ENCODE peak calls at places on chromosome 21, in four cellular contexts. W is GM12892, J is endothelial cell of umbilical vein, Q is prostate gland. Z is an unnamed sample.

GRCh38 chr21:33885158-33885514 is 30.5 kb downstream of the ATP5PO start:
- DNase-seq in W (no peak), Q (no peak), J (no peak), Z (no peak)

GRCh38 chr21:37551406-37552355 is 185.1 kb downstream of the DYRK1A start:
- DNase-seq in W (no peak), Q (no peak), J (peak), Z (no peak)

GRCh38 chr21:17264182-17264581 is 248.7 kb upstream of the CXADR start:
- DNase-seq in Q (no peak), J (no peak), W (no peak), Z (no peak)

GRCh38 chr21:31731112-31731801 is 661 bp downstream of the SCAF4 start:
- DNase-seq in Q (peak), J (no peak), W (peak), Z (peak)

GRCh38 chr21:33256019-33256418 is 10.1 kb upstream of the IL10RB start:
- DNase-seq in J (no peak), Q (no peak), W (no peak), Z (no peak)

GRCh38 chr21:45544449-45545235 is 2.4 kb upstream of the SLC19A1 start:
- DNase-seq in Q (no peak), J (no peak), W (no peak), Z (peak)

GRCh38 chr21:19523731-19524130 is 1120.1 kb upstream of the TMPRSS15 start:
- DNase-seq in J (no peak), Q (no peak), W (no peak), Z (no peak)

GRCh38 chr21:45550552-45551210 is 8.4 kb upstream of the SLC19A1 start:
- DNase-seq in Q (no peak), J (no peak), W (peak), Z (no peak)

GRCh38 chr21:46391773-46392172 is 66.9 kb upstream of the DIP2A start:
- DNase-seq in Q (no peak), W (no peak), J (no peak), Z (no peak)

GRCh38 chr21:17463441-17463840 is 49.4 kb upstream of the CXADR start:
- DNase-seq in W (no peak), Q (no peak), J (no peak), Z (no peak)

GRCh38 chr21:22710725-22711124 is 1712.5 kb downstream of the NCAM2 start:
- DNase-seq in J (peak), W (no peak), Q (no peak), Z (no peak)
- TF ChIP-seq POLR2AphosphoS5 in J (no peak), W (no peak), Q (no peak), Z (no peak)

GRCh38 chr21:42051788-42052187 is 19.3 kb upstream of the UMODL1 start:
- DNase-seq in Q (no peak), J (peak), W (no peak), Z (no peak)
- TF ChIP-seq POLR2AphosphoS5 in Q (no peak), J (peak), W (no peak), Z (no peak)

DNA sequence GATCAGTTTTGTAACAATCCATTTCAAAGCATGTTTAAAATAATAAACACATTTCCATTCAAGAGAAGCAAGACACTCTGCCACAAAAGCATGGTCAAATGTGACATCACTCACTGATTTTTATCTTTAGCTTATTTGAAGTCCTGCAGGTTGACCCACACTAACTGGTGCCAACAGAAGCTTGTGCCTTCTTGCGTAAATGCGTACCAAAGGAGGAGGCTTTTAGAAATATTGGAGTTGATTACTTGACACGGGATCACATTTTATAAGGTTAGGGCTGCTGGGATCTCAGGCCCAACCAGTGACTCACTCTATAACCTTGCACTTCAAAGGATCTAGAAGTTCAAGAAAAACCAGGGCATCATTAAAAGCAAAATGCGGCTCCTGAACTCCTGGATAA is 203.6 kb downstream of the PCP4 start:
- DNase-seq in W (no peak), J (no peak), Q (peak), Z (no peak)
- TF ChIP-seq POLR2AphosphoS5 in W (no peak), J (no peak), Q (peak), Z (no peak)

GRCh38 chr21:36463204-36463603 is 16.7 kb downstream of the CLDN14 start:
- DNase-seq in J (no peak), Q (no peak), W (no peak), Z (no peak)

GRCh38 chr21:36463991-36464390 is 15.9 kb downstream of the CLDN14 start:
- DNase-seq in Q (no peak), J (no peak), W (no peak), Z (no peak)

GRCh38 chr21:36464590-36464989 is 15.3 kb downstream of the CLDN14 start:
- DNase-seq in W (no peak), J (no peak), Q (no peak), Z (no peak)

GRCh38 chr21:36466061-36466511 is 13.8 kb downstream of the CLDN14 start:
- DNase-seq in J (peak), W (no peak), Q (no peak), Z (no peak)

GRCh38 chr21:36465481-36465880 is 14.4 kb downstream of the CLDN14 start:
- DNase-seq in Q (no peak), J (peak), W (no peak), Z (no peak)
- TF ChIP-seq POLR2AphosphoS5 in Q (no peak), J (no peak), W (no peak), Z (no peak)

DNA sequence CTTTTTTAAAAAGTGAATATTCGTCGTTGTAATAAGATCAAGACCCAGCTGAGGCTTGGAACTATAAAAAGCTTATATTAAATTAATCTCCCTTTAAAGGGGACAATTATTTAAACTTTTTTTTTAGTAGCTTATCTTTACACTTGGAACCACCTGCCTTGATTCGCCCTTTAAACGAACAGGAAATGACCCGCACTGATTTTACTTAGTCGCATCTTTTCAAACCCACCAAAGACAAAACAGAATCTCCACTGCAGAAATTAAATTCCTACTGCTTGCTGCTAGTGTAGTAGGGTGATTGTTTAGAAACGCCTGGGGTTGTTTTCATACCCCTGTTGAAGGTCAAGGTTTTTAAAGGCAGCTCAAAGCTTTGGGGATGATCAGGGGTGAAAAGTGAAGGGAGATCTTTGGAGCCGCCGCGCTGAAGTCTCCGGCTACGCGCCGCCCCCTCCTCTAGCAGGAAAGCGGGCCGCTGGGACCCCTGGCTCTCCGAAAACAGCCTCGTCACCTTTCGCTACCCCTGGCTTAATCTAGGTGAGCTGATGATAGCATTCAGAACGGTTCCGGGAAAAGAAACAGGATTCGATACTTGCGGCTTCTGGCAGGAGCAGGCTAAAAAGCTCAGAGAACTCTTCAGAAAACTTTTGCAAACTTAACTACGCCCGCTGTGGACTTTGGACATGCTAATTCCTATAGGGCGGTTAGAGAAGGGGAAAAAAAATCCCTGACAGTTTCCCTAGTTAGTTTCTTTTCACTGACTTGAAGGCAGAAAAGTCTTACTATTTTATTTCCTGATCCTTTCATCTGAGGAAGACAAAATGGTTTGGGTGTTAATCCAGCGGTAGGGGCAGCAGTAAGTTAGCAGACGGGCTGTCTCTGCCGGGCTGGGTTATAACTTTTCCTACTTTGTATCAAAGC is 163.2 kb downstream of the RUNX1 start:
- DNase-seq in W (no peak), J (peak), Q (no peak), Z (no peak)
- TF ChIP-seq POLR2AphosphoS5 in W (no peak), J (no peak), Q (no peak), Z (no peak)

GRCh38 chr21:44303490-44303981 is 3.7 kb downstream of the PFKL start:
- DNase-seq in J (no peak), Q (no peak), W (no peak), Z (no peak)

GRCh38 chr21:44305691-44306090 is 5.8 kb downstream of the PFKL start:
- DNase-seq in J (peak), W (no peak), Q (no peak), Z (no peak)

GRCh38 chr21:44301961-44302406 is 2.1 kb downstream of the PFKL start:
- DNase-seq in W (no peak), Q (no peak), J (no peak), Z (no peak)

GRCh38 chr21:44304846-44305245 is 5.0 kb downstream of the PFKL start:
- DNase-seq in J (peak), Q (peak), W (no peak), Z (peak)

DNA sequence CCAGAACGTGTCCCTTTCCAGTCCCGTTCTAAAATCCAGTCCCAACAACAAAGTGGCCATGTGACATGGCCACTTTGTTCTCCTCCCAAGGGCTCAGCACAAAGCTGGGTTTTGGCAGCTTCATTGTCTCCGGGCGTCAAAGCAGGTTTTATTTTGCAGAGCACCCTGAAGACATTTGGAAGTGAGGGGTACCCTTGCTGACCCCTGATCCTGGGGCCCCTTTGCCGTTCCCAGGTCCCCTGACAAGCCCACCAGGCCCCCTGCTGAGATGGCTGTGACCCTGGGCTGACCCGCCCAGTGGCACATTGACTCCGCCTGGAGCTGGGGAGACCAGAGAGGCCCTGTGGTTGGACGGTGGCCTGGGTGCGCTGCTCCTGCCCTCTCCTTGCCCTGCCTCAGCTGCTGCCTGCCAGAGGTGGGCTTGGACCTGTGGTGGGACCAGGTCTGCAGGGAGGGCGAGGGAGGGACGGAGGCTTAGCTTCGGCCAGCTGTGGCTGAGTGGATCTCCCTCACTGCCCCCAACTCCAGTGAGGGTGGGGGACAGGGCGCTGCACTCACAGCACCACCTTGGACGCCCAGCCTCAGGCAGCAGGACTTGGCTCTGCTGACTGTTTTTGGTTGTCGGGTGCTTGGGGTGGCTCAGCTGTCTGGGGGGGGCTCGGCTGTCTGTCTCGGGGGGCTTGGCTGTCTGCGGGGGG is 4.3 kb downstream of the PFKL start:
- DNase-seq in Q (no peak), J (no peak), W (no peak), Z (no peak)
- TF ChIP-seq POLR2AphosphoS5 in Q (no peak), J (no peak), W (no peak), Z (no peak)

DNA sequence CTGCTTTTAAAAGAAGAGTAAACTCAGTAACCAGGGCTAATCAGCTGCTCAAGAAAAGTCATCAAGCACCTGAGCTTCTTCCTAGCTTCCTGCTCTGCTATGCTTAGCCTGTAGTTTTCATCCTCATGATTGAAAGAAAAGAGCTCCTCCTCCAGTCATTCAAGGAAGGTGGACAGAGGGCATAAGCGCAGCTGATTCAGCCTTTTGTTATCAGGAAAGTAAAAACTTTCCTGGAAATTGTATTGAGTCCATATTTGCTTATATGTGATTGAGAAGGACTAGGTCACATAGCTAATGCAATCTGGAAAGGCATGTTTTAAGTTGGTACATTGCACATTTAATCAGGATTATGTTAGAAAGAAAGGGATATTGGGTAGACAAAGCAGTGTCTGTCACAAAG is 8.5 kb upstream of the BACH1 start:
- DNase-seq in W (no peak), Q (no peak), J (peak), Z (no peak)
- TF ChIP-seq POLR2AphosphoS5 in W (no peak), Q (no peak), J (no peak), Z (no peak)

GRCh38 chr21:14591882-14592281 is 45.8 kb upstream of the SAMSN1 start:
- DNase-seq in Q (no peak), J (peak), W (no peak), Z (no peak)
- TF ChIP-seq POLR2AphosphoS5 in Q (no peak), J (no peak), W (no peak), Z (no peak)

DNA sequence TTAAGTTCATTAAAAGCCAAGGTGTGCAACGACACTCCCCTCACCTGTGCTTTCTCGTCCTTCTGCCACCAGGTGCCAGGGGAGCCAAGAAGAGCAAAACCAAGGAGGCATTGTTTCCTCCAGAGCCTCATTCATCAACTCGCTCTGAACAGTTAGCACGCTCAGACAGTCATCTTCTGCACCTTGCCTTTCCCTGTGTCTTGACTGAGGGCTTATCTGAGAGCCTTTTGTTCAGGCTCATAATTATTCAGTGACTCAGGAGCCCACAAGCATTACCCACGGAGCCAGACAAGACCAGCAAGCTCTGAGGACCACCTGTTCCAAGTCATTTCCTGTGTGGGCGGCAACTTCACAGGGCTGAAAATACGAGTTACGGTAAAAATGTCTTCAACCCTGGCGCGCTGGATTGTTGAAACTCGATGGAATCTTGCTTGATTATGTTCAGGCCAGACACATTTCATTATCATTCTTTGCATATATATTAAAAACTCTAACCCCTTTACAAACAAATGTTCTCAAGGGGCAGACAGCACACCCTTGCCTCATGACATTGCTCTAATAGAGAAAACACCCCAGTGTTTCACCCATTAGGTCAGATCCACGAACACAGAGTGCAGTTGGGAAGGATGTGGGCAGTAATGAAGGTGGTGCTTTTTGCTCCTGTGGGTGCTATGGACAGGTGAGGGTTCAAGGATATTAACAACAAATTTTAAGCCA is 89.7 kb upstream of the RUNX1 start:
- DNase-seq in W (no peak), Q (no peak), J (no peak), Z (peak)
- TF ChIP-seq POLR2AphosphoS5 in W (no peak), Q (no peak), J (no peak), Z (no peak)

GRCh38 chr21:26835027-26835713 is 10.0 kb downstream of the ADAMTS1 start:
- DNase-seq in J (no peak), W (no peak), Q (no peak), Z (no peak)
- TF ChIP-seq POLR2AphosphoS5 in J (no peak), W (no peak), Q (no peak), Z (no peak)

Z was measured in GM12891.